ENCODE peak calls at places on chromosome 21, in ten cellular contexts. M, U, R, J, V, A, Z, G, X and C are unnamed samples.

GRCh38 chr21:28893687-28894086 is 99.0 kb downstream of the LTN1 start:
- DNase-seq in M (no peak), V (no peak), U (no peak), Z (no peak), A (no peak), R (no peak), G (no peak), X (no peak), J (no peak), C (no peak)

GRCh38 chr21:25862112-25862511 is 127.3 kb downstream of the GABPA start:
- DNase-seq in A (no peak), R (no peak), J (no peak), Z (no peak), U (no peak), M (no peak), V (no peak), X (no peak), G (no peak), C (no peak)

GRCh38 chr21:14620152-14620551 is 74.0 kb upstream of the SAMSN1 start:
- DNase-seq in R (no peak), U (no peak), G (no peak), A (no peak), J (no peak), M (no peak), V (no peak), X (no peak), Z (no peak), C (no peak)

GRCh38 chr21:28959367-28960099 is 33.1 kb downstream of the LTN1 start:
- DNase-seq in G (no peak), Z (no peak), U (no peak), R (no peak), J (no peak), A (no peak), M (peak), X (no peak), V (no peak), C (no peak)

GRCh38 chr21:39094087-39094785 is 89.0 kb downstream of the PSMG1 start:
- DNase-seq in M (no peak), A (no peak), V (no peak), X (no peak), R (no peak), J (no peak), U (no peak), Z (no peak), G (no peak), C (no peak)

GRCh38 chr21:41746744-41747006 is 20.2 kb downstream of the RIPK4 start:
- DNase-seq in A (no peak), R (no peak), V (no peak), X (no peak), Z (no peak), G (no peak), J (no peak), M (no peak), U (no peak), C (no peak)

GRCh38 chr21:44891631-44892031 is 18.1 kb upstream of the PTTG1IP start:
- DNase-seq in M (no peak), V (no peak), X (no peak), G (no peak), A (no peak), Z (no peak), U (no peak), J (no peak), R (no peak), C (no peak)

GRCh38 chr21:42579456-42580075 is 65.9 kb downstream of the SLC37A1 start:
- DNase-seq in A (no peak), R (no peak), M (no peak), J (no peak), U (no peak), X (peak), G (no peak), Z (no peak), V (no peak), C (peak)

GRCh38 chr21:45615145-45615711 is 28.3 kb upstream of the PCBP3 start:
- DNase-seq in U (no peak), G (no peak), X (peak), M (peak), J (peak), R (peak), V (peak), A (no peak), Z (no peak), C (no peak)

GRCh38 chr21:31559368-31560119 is 99.9 kb upstream of the SOD1 start:
- DNase-seq in J (peak), M (peak), U (peak), Z (peak), R (peak), A (peak), X (peak), V (peak), G (peak), C (peak)

GRCh38 chr21:17660862-17661261 is 48.2 kb upstream of the BTG3 start:
- DNase-seq in A (no peak), V (no peak), U (no peak), Z (no peak), J (no peak), R (no peak), M (no peak), G (peak), X (no peak), C (no peak)

GRCh38 chr21:38533887-38534286 is 35.6 kb upstream of the ERG start:
- DNase-seq in J (no peak), Z (no peak), U (no peak), R (no peak), V (no peak), A (no peak), M (peak), G (peak), X (no peak), C (no peak)

GRCh38 chr21:42836402-42836666 is 43.0 kb downstream of the WDR4 start:
- DNase-seq in M (no peak), X (no peak), J (no peak), G (no peak), R (no peak), Z (no peak), A (no peak), U (no peak), V (no peak), C (no peak)

GRCh38 chr21:42669069-42669468 is 15.6 kb downstream of the PDE9A start:
- DNase-seq in M (peak), G (no peak), X (peak), J (no peak), R (peak), U (no peak), A (no peak), Z (no peak), V (no peak), C (no peak)

GRCh38 chr21:33014331-33014730 is 11.4 kb upstream of the OLIG2 start:
- DNase-seq in G (no peak), X (no peak), V (no peak), R (no peak), A (no peak), U (no peak), M (no peak), J (no peak), Z (no peak), C (no peak)

GRCh38 chr21:42819861-42820512 is 59.4 kb downstream of the WDR4 start:
- DNase-seq in J (no peak), Z (no peak), G (no peak), M (no peak), R (no peak), X (no peak), U (no peak), A (no peak), V (no peak), C (no peak)

GRCh38 chr21:45277101-45278045 is 10.3 kb downstream of the POFUT2 start:
- DNase-seq in Z (peak), G (no peak), A (no peak), V (no peak), R (no peak), U (no peak), J (no peak), M (no peak), X (peak), C (peak)

GRCh38 chr21:45580576-45581321 is 38.5 kb upstream of the SLC19A1 start:
- DNase-seq in G (no peak), Z (no peak), U (no peak), J (no peak), M (no peak), A (no peak), R (peak), V (no peak), X (no peak), C (peak)

GRCh38 chr21:44656868-44657267 is 864 bp upstream of the KRTAP12-3 start:
- DNase-seq in U (no peak), V (no peak), J (no peak), M (no peak), Z (no peak), X (no peak), A (no peak), R (no peak), G (no peak), C (no peak)

GRCh38 chr21:42763578-42764442 is 110.4 kb downstream of the PDE9A start:
- DNase-seq in M (no peak), V (no peak), G (no peak), A (no peak), X (no peak), R (no peak), J (no peak), U (no peak), Z (no peak), C (no peak)

GRCh38 chr21:43269461-43269860 is 100.7 kb downstream of the CRYAA start:
- DNase-seq in M (no peak), X (peak), A (no peak), V (peak), J (peak), R (no peak), U (no peak), G (no peak), Z (peak), C (no peak)

GRCh38 chr21:44869860-44870747 is 3.4 kb downstream of the PTTG1IP start:
- DNase-seq in J (no peak), A (no peak), G (no peak), M (peak), R (no peak), X (peak), U (peak), V (peak), Z (peak), C (peak)

GRCh38 chr21:36321325-36322082 is 1.5 kb downstream of the MORC3 start:
- DNase-seq in J (no peak), Z (no peak), R (no peak), M (peak), A (peak), V (peak), U (no peak), G (no peak), X (no peak), C (no peak)

GRCh38 chr21:39663742-39664492 is 51.2 kb downstream of the B3GALT5 start:
- DNase-seq in V (no peak), J (no peak), U (no peak), R (no peak), M (no peak), Z (no peak), A (no peak), G (no peak), X (no peak), C (no peak)

GRCh38 chr21:16418663-16419062 is 688.9 kb downstream of the USP25 start:
- DNase-seq in U (no peak), V (no peak), R (peak), M (peak), A (no peak), G (no peak), J (no peak), Z (no peak), X (no peak), C (no peak)

GRCh38 chr21:42820513-42821465 is 58.5 kb downstream of the WDR4 start:
- DNase-seq in Z (no peak), A (no peak), J (no peak), V (no peak), R (no peak), U (no peak), M (no peak), G (no peak), X (no peak), C (no peak)

GRCh38 chr21:17139696-17140095 is 373.1 kb upstream of the CXADR start:
- DNase-seq in M (no peak), Z (no peak), G (peak), X (no peak), U (no peak), J (no peak), A (no peak), R (no peak), V (no peak), C (no peak)

GRCh38 chr21:42509239-42509638 is 4.4 kb upstream of the SLC37A1 start:
- DNase-seq in U (no peak), G (no peak), X (no peak), Z (no peak), M (no peak), V (no peak), J (no peak), R (no peak), A (no peak), C (no peak)

GRCh38 chr21:27764056-27764455 is 797.2 kb upstream of the ADAMTS5 start:
- DNase-seq in G (no peak), V (no peak), J (no peak), A (no peak), M (no peak), X (no peak), Z (no peak), U (no peak), R (no peak), C (no peak)

GRCh38 chr21:41630249-41630648 is 122.3 kb upstream of the TMPRSS2 start:
- DNase-seq in R (no peak), G (no peak), Z (peak), M (peak), J (no peak), V (no peak), A (no peak), U (peak), X (no peak), C (peak)

GRCh38 chr21:32886339-32886738 is 114.8 kb upstream of the PAXBP1 start:
- DNase-seq in R (no peak), M (no peak), J (peak), Z (no peak), X (no peak), U (no peak), V (peak), A (no peak), G (no peak), C (no peak)